ENCODE peak calls at places on chromosomes 5 and 9, in nine cellular contexts. Y, V, H, F, X, K, J, B and L are unnamed samples.

GRCh38 chr5:1068895-1069719 is 42.8 kb downstream of the SLC12A7 start:
- DNase-seq in Y (no peak), F (no peak), X (no peak), K (no peak), H (no peak), J (no peak), B (no peak), V (no peak), L (no peak)

GRCh38 chr9:3397726-3398125 is 128.1 kb downstream of the RFX3 start:
- DNase-seq in V (no peak), Y (no peak), K (no peak), J (no peak), F (no peak), X (no peak), H (no peak), B (no peak), L (no peak)

GRCh38 chr5:150636391-150637244 is 3.8 kb upstream of the SYNPO start:
- DNase-seq in H (peak; percentile 64), J (no peak), K (no peak), Y (peak; percentile 79), X (peak; percentile 89), F (no peak), V (no peak), B (no peak), L (no peak)

GRCh38 chr9:102842421-102842820 is 152.7 kb upstream of the CYLC2 start:
- DNase-seq in J (no peak), V (no peak), X (no peak), B (no peak), K (no peak), H (no peak), F (no peak), Y (no peak), L (peak; percentile 24)

GRCh38 chr9:91948423-91949292 is 1.4 kb downstream of the ROR2 start:
- DNase-seq in V (no peak), X (peak; percentile 89), K (peak; percentile 22), F (no peak), J (peak; percentile 89), H (peak; percentile 33), B (no peak), Y (peak; percentile 74), L (peak; percentile 93)

GRCh38 chr5:169116961-169117461 is 183.9 kb downstream of the SLIT3 start:
- DNase-seq in J (peak; percentile 92), H (no peak), K (no peak), B (no peak), F (no peak), X (peak; percentile 40), V (no peak), Y (no peak), L (peak; percentile 83)

GRCh38 chr5:96236831-96237230 is 196.2 kb downstream of the PCSK1 start:
- DNase-seq in X (no peak), V (no peak), H (no peak), Y (no peak), F (no peak), J (no peak), B (no peak), K (no peak), L (no peak)

GRCh38 chr9:136978073-136978864 is 965 bp downstream of the PTGDS start:
- DNase-seq in K (peak; percentile 65), B (peak; percentile 60), H (peak; percentile 56), Y (peak; percentile 73), J (peak; percentile 77), V (peak; percentile 49), F (peak; percentile 62), X (peak; percentile 77), L (peak; percentile 81)

GRCh38 chr9:89743216-89743575 is 138.4 kb downstream of the GADD45G start:
- DNase-seq in K (no peak), X (no peak), V (no peak), F (no peak), H (no peak), B (no peak), Y (no peak), J (no peak), L (no peak)

GRCh38 chr5:43210570-43210969 is 18.5 kb downstream of the NIM1K start:
- DNase-seq in V (no peak), X (no peak), H (no peak), J (no peak), K (no peak), F (no peak), B (no peak), Y (no peak), L (no peak)

GRCh38 chr9:13424204-13424603 is 144.7 kb upstream of the MPDZ start:
- DNase-seq in F (no peak), K (no peak), B (no peak), X (no peak), Y (no peak), J (peak; percentile 39), H (no peak), V (no peak), L (no peak)

GRCh38 chr5:38316544-38317224 is 58.3 kb downstream of the EGFLAM start:
- DNase-seq in H (no peak), K (no peak), Y (peak; percentile 47), X (peak; percentile 61), V (no peak), F (no peak), B (no peak), J (no peak), L (peak; percentile 77)

GRCh38 chr9:111805841-111806241 is 11.1 kb upstream of the SHOC1 start:
- DNase-seq in X (peak; percentile 71), H (no peak), Y (no peak), B (no peak), K (no peak), J (no peak), F (no peak), V (no peak), L (no peak)

GRCh38 chr5:36875051-36875788 is 1.3 kb upstream of the NIPBL start:
- DNase-seq in K (no peak), B (peak; percentile 35), V (no peak), F (peak; percentile 26), X (peak; percentile 81), H (peak; percentile 33), Y (peak; percentile 48), J (peak; percentile 78), L (peak; percentile 83)

GRCh38 chr9:75064307-75065025 is 23.5 kb downstream of the NMRK1 start:
- DNase-seq in V (no peak), K (no peak), J (no peak), X (peak; percentile 88), H (no peak), F (no peak), B (no peak), Y (no peak), L (no peak)

GRCh38 chr5:132073231-132074013 is at the start of gene CSF2:
- DNase-seq in H (no peak), J (no peak), B (no peak), K (no peak), Y (no peak), F (no peak), X (peak; percentile 36), V (no peak), L (no peak)

GRCh38 chr9:101269596-101270324 is 115.0 kb downstream of the BAAT start:
- DNase-seq in F (no peak), J (no peak), Y (no peak), K (no peak), B (no peak), H (no peak), X (no peak), V (no peak), L (no peak)